ENCODE peak calls at places on chromosomes 2 and 18, in ten cellular contexts. One of them, this sample, is unnamed.

GRCh38 chr2:199315299-199316179 is 142.2 kb downstream of the SATB2 start:
- DNase-seq in spleen: no peak
- DNase-seq in IMR-90: peak; percentile 80
- DNase-seq in body of pancreas: no peak
- DNase-seq in right atrium auricular region: no peak
- DNase-seq in lower lobe of right lung: no peak
- DNase-seq in A673: peak; percentile 39
- DNase-seq in uterus: no peak
- DNase-seq in OCI-LY7: peak; percentile 58
- DNase-seq in suprapubic skin: no peak
- DNase-seq in this sample: no peak

GRCh38 chr2:71681626-71682025 is 228.3 kb downstream of the DYSF start:
- DNase-seq in spleen: no peak
- DNase-seq in IMR-90: no peak
- DNase-seq in body of pancreas: no peak
- DNase-seq in right atrium auricular region: no peak
- DNase-seq in lower lobe of right lung: no peak
- DNase-seq in A673: no peak
- DNase-seq in uterus: no peak
- DNase-seq in OCI-LY7: no peak
- DNase-seq in suprapubic skin: no peak
- DNase-seq in this sample: no peak

GRCh38 chr2:28193552-28194383 is 198.9 kb upstream of the FOSL2 start:
- DNase-seq in spleen: no peak
- DNase-seq in IMR-90: peak; percentile 46
- DNase-seq in body of pancreas: no peak
- DNase-seq in right atrium auricular region: no peak
- DNase-seq in lower lobe of right lung: no peak
- DNase-seq in A673: no peak
- DNase-seq in uterus: no peak
- DNase-seq in OCI-LY7: no peak
- DNase-seq in suprapubic skin: no peak
- DNase-seq in this sample: no peak

GRCh38 chr2:236180831-236181453 is 12.8 kb upstream of the GBX2 start:
- DNase-seq in spleen: no peak
- DNase-seq in IMR-90: peak; percentile 65
- DNase-seq in body of pancreas: peak; percentile 42
- DNase-seq in right atrium auricular region: no peak
- DNase-seq in lower lobe of right lung: no peak
- DNase-seq in A673: peak; percentile 85
- DNase-seq in uterus: no peak
- DNase-seq in OCI-LY7: peak; percentile 45
- DNase-seq in suprapubic skin: no peak
- DNase-seq in this sample: peak; percentile 68

GRCh38 chr2:23595601-23596251 is 210.7 kb downstream of the KLHL29 start:
- DNase-seq in spleen: peak; percentile 64
- DNase-seq in IMR-90: peak; percentile 13
- DNase-seq in body of pancreas: peak; percentile 31
- DNase-seq in right atrium auricular region: no peak
- DNase-seq in lower lobe of right lung: peak; percentile 54
- DNase-seq in A673: no peak
- DNase-seq in uterus: peak; percentile 45
- DNase-seq in OCI-LY7: no peak
- DNase-seq in suprapubic skin: no peak
- DNase-seq in this sample: no peak

GRCh38 chr2:201881731-201882130 is 75.4 kb downstream of the CDK15 start:
- DNase-seq in spleen: no peak
- DNase-seq in IMR-90: peak; percentile 33
- DNase-seq in body of pancreas: no peak
- DNase-seq in right atrium auricular region: no peak
- DNase-seq in lower lobe of right lung: no peak
- DNase-seq in A673: peak; percentile 39
- DNase-seq in uterus: no peak
- DNase-seq in OCI-LY7: no peak
- DNase-seq in suprapubic skin: no peak
- DNase-seq in this sample: no peak

GRCh38 chr18:8783335-8783993 is 78.1 kb downstream of the MTCL1 start:
- DNase-seq in spleen: no peak
- DNase-seq in IMR-90: no peak
- DNase-seq in body of pancreas: no peak
- DNase-seq in right atrium auricular region: no peak
- DNase-seq in lower lobe of right lung: no peak
- DNase-seq in A673: no peak
- DNase-seq in uterus: no peak
- DNase-seq in OCI-LY7: no peak
- DNase-seq in suprapubic skin: no peak
- DNase-seq in this sample: peak; percentile 10

GRCh38 chr2:137944714-137945113 is 19.6 kb upstream of the HNMT start:
- DNase-seq in spleen: no peak
- DNase-seq in IMR-90: no peak
- DNase-seq in body of pancreas: no peak
- DNase-seq in right atrium auricular region: no peak
- DNase-seq in lower lobe of right lung: no peak
- DNase-seq in A673: no peak
- DNase-seq in uterus: no peak
- DNase-seq in OCI-LY7: no peak
- DNase-seq in suprapubic skin: no peak
- DNase-seq in this sample: no peak

GRCh38 chr2:70510213-70510820 is 43.3 kb downstream of the TGFA start:
- DNase-seq in spleen: no peak
- DNase-seq in IMR-90: no peak
- DNase-seq in body of pancreas: no peak
- DNase-seq in right atrium auricular region: no peak
- DNase-seq in lower lobe of right lung: no peak
- DNase-seq in A673: no peak
- DNase-seq in uterus: no peak
- DNase-seq in OCI-LY7: no peak
- DNase-seq in suprapubic skin: no peak
- DNase-seq in this sample: no peak

GRCh38 chr18:48819276-48819675 is 131.5 kb downstream of the SMAD7 start:
- DNase-seq in spleen: peak; percentile 61
- DNase-seq in IMR-90: no peak
- DNase-seq in body of pancreas: peak; percentile 1
- DNase-seq in right atrium auricular region: peak; percentile 64
- DNase-seq in lower lobe of right lung: peak; percentile 20
- DNase-seq in A673: no peak
- DNase-seq in uterus: peak; percentile 8
- DNase-seq in OCI-LY7: no peak
- DNase-seq in suprapubic skin: peak; percentile 45
- DNase-seq in this sample: no peak

GRCh38 chr18:32081881-32082280 is 9.8 kb upstream of the RNF138 start:
- DNase-seq in spleen: no peak
- DNase-seq in IMR-90: peak; percentile 5
- DNase-seq in body of pancreas: no peak
- DNase-seq in right atrium auricular region: no peak
- DNase-seq in lower lobe of right lung: no peak
- DNase-seq in A673: no peak
- DNase-seq in uterus: no peak
- DNase-seq in OCI-LY7: no peak
- DNase-seq in suprapubic skin: no peak
- DNase-seq in this sample: no peak

GRCh38 chr18:54515149-54515548 is 75.9 kb upstream of the DYNAP start:
- DNase-seq in spleen: no peak
- DNase-seq in IMR-90: no peak
- DNase-seq in body of pancreas: no peak
- DNase-seq in right atrium auricular region: no peak
- DNase-seq in lower lobe of right lung: no peak
- DNase-seq in A673: no peak
- DNase-seq in uterus: no peak
- DNase-seq in OCI-LY7: no peak
- DNase-seq in suprapubic skin: no peak
- DNase-seq in this sample: no peak

GRCh38 chr18:26317353-26317865 is 91.2 kb downstream of the TAF4B start:
- DNase-seq in spleen: no peak
- DNase-seq in IMR-90: no peak
- DNase-seq in body of pancreas: no peak
- DNase-seq in right atrium auricular region: no peak
- DNase-seq in lower lobe of right lung: no peak
- DNase-seq in A673: no peak
- DNase-seq in uterus: no peak
- DNase-seq in OCI-LY7: no peak
- DNase-seq in suprapubic skin: no peak
- DNase-seq in this sample: no peak

GRCh38 chr18:75183973-75184372 is 25.0 kb downstream of the PTGR3 start:
- DNase-seq in spleen: peak; percentile 29
- DNase-seq in IMR-90: no peak
- DNase-seq in body of pancreas: no peak
- DNase-seq in right atrium auricular region: peak; percentile 46
- DNase-seq in lower lobe of right lung: no peak
- DNase-seq in A673: no peak
- DNase-seq in uterus: no peak
- DNase-seq in OCI-LY7: no peak
- DNase-seq in suprapubic skin: no peak
- DNase-seq in this sample: no peak
- H3K36me3 ChIP-seq in spleen: no peaks in the 10 kb centered on the region
- H3K36me3 ChIP-seq in IMR-90: no peaks in the 10 kb centered on the region
- H3K36me3 ChIP-seq in body of pancreas: no peaks in the 10 kb centered on the region
- H3K36me3 ChIP-seq in right atrium auricular region: no peaks in the 10 kb centered on the region
- H3K36me3 ChIP-seq in lower lobe of right lung: no peaks in the 10 kb centered on the region
- H3K36me3 ChIP-seq in A673: no peaks in the 10 kb centered on the region
- H3K36me3 ChIP-seq in uterus: no peaks in the 10 kb centered on the region
- H3K36me3 ChIP-seq in OCI-LY7: no peaks in the 10 kb centered on the region
- H3K36me3 ChIP-seq in suprapubic skin: no peaks in the 10 kb centered on the region
- H3K36me3 ChIP-seq in this sample: no peaks in the 10 kb centered on the region

GRCh38 chr2:180062178-180062577 is 55.1 kb upstream of the CWC22 start:
- DNase-seq in spleen: no peak
- DNase-seq in IMR-90: no peak
- DNase-seq in body of pancreas: no peak
- DNase-seq in right atrium auricular region: no peak
- DNase-seq in lower lobe of right lung: no peak
- DNase-seq in A673: no peak
- DNase-seq in uterus: no peak
- DNase-seq in OCI-LY7: no peak
- DNase-seq in suprapubic skin: no peak
- DNase-seq in this sample: no peak

GRCh38 chr2:180056367-180057118 is 49.4 kb upstream of the CWC22 start:
- DNase-seq in spleen: no peak
- DNase-seq in IMR-90: no peak
- DNase-seq in body of pancreas: no peak
- DNase-seq in right atrium auricular region: no peak
- DNase-seq in lower lobe of right lung: no peak
- DNase-seq in A673: no peak
- DNase-seq in uterus: no peak
- DNase-seq in OCI-LY7: no peak
- DNase-seq in suprapubic skin: no peak
- DNase-seq in this sample: no peak

GRCh38 chr2:180057706-180058412 is 50.8 kb upstream of the CWC22 start:
- DNase-seq in spleen: no peak
- DNase-seq in IMR-90: no peak
- DNase-seq in body of pancreas: no peak
- DNase-seq in right atrium auricular region: no peak
- DNase-seq in lower lobe of right lung: no peak
- DNase-seq in A673: no peak
- DNase-seq in uterus: no peak
- DNase-seq in OCI-LY7: no peak
- DNase-seq in suprapubic skin: no peak
- DNase-seq in this sample: no peak

GRCh38 chr2:180061085-180061484 is 54.0 kb upstream of the CWC22 start:
- DNase-seq in spleen: no peak
- DNase-seq in IMR-90: no peak
- DNase-seq in body of pancreas: no peak
- DNase-seq in right atrium auricular region: no peak
- DNase-seq in lower lobe of right lung: peak; percentile 28
- DNase-seq in A673: no peak
- DNase-seq in uterus: no peak
- DNase-seq in OCI-LY7: no peak
- DNase-seq in suprapubic skin: no peak
- DNase-seq in this sample: no peak

DNA sequence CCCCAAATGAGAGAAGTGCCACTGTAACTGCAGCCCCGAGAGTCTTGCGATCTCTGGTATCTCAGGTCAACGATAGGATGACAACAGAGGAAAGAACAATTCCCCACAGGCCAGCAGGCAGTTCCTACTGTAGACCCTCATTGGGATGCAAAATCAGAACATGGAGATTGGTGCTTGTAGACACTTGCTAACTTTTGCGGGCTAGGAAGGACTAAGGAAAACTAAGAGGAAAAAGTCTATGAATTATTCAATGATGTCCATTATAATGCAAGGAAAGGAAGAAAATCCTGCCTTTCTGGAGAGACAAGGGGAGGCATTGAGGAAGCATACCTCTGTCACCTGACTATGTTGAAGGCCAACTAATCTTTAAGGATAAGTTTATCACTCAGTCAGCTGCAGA is 51.9 kb upstream of the CWC22 start:
- DNase-seq in spleen: no peak
- DNase-seq in IMR-90: no peak
- DNase-seq in body of pancreas: no peak
- DNase-seq in right atrium auricular region: no peak
- DNase-seq in lower lobe of right lung: no peak
- DNase-seq in A673: no peak
- DNase-seq in uterus: no peak
- DNase-seq in OCI-LY7: no peak
- DNase-seq in suprapubic skin: no peak
- DNase-seq in this sample: no peak
- H3K27ac ChIP-seq in spleen: no peak overlapping the region
- H3K27ac ChIP-seq in IMR-90: no peak overlapping the region
- H3K27ac ChIP-seq in body of pancreas: no peak overlapping the region
- H3K27ac ChIP-seq in right atrium auricular region: no peak overlapping the region
- H3K27ac ChIP-seq in lower lobe of right lung: no peak overlapping the region
- H3K27ac ChIP-seq in A673: no peak overlapping the region
- H3K27ac ChIP-seq in uterus: no peak overlapping the region
- H3K27ac ChIP-seq in OCI-LY7: no peak overlapping the region
- H3K27ac ChIP-seq in suprapubic skin: no peak overlapping the region
- H3K27ac ChIP-seq in this sample: no peak overlapping the region

DNA sequence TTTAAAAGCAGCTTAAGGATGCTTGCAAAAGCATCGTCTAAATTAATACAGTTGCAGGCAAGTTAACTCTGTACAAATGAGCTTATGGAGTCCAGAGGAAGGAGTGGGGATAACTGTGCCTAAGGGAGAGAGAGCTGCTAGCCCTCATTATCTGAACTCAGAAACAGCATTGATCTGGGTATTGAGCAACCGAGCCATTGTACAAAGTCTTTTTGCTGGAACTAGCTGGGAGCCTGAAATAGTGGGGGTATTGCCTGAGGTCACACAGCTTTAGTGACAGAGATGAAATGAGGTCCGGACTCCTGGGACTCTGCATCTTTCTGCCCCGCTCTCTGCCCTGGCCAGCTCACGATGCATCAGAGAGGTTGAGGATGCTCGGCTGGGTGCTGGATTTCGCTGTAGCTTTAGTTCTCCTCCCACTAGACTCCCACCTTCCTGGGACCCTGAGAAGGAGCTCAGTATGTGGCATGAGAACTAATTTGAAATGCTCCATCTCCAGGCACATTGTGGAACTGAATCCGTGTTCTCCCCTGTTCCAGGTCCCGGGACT is 67.5 kb upstream of the ATG16L1 start:
- DNase-seq in spleen: no peak
- DNase-seq in IMR-90: no peak
- DNase-seq in body of pancreas: no peak
- DNase-seq in right atrium auricular region: no peak
- DNase-seq in lower lobe of right lung: no peak
- DNase-seq in A673: no peak
- DNase-seq in uterus: no peak
- DNase-seq in OCI-LY7: no peak
- DNase-seq in suprapubic skin: no peak
- DNase-seq in this sample: no peak
- TF ChIP-seq CTCF in spleen: no peak
- TF ChIP-seq CTCF in IMR-90: no peak
- TF ChIP-seq CTCF in body of pancreas: no peak
- TF ChIP-seq CTCF in right atrium auricular region: no peak
- TF ChIP-seq CTCF in lower lobe of right lung: no peak
- TF ChIP-seq CTCF in A673: no peak
- TF ChIP-seq CTCF in uterus: no peak
- TF ChIP-seq CTCF in OCI-LY7: no peak
- TF ChIP-seq CTCF in suprapubic skin: no peak
- TF ChIP-seq CTCF in this sample: no peak

GRCh38 chr2:149143734-149144133 is 105.2 kb downstream of the LYPD6B start:
- DNase-seq in spleen: no peak
- DNase-seq in IMR-90: no peak
- DNase-seq in body of pancreas: no peak
- DNase-seq in right atrium auricular region: no peak
- DNase-seq in lower lobe of right lung: no peak
- DNase-seq in A673: no peak
- DNase-seq in uterus: no peak
- DNase-seq in OCI-LY7: no peak
- DNase-seq in suprapubic skin: no peak
- DNase-seq in this sample: no peak
- H3K36me3 ChIP-seq in spleen: no peaks in the 10 kb centered on the region
- H3K36me3 ChIP-seq in IMR-90: no peaks in the 10 kb centered on the region
- H3K36me3 ChIP-seq in body of pancreas: no peaks in the 10 kb centered on the region
- H3K36me3 ChIP-seq in right atrium auricular region: no peaks in the 10 kb centered on the region
- H3K36me3 ChIP-seq in lower lobe of right lung: no peaks in the 10 kb centered on the region
- H3K36me3 ChIP-seq in A673: no peaks in the 10 kb centered on the region
- H3K36me3 ChIP-seq in uterus: no peaks in the 10 kb centered on the region
- H3K36me3 ChIP-seq in OCI-LY7: no peaks in the 10 kb centered on the region
- H3K36me3 ChIP-seq in suprapubic skin: no peaks in the 10 kb centered on the region
- H3K36me3 ChIP-seq in this sample: no peaks in the 10 kb centered on the region

This sample was measured in testis.